ENCODE peak calls at places on chromosomes 2 and 18, in nine cellular contexts. One of them, this sample, is unnamed.
A peak's percentile ranks its signal among the peaks of the same experiment; 100 is the strongest.

GRCh38 chr2:172408143-172408766 is 19.1 kb upstream of the ITGA6 start:
- DNase-seq in AG08395: no peak
- DNase-seq in CD4-positive, alpha-beta memory T cell: no peak
- DNase-seq in stimulated activated CD4-positive, alpha-beta T cell treated with anti-CD3 and anti-CD28 coated beads, Interleukin-4, amount 100 ng/mL, for 4 hours: no peak
- DNase-seq in NCI-H345: peak; percentile 93
- DNase-seq in IMR-90: no peak
- DNase-seq in heart left ventricle: no peak
- DNase-seq in SHP77: peak; percentile 21
- DNase-seq in mucosa of descending colon: no peak
- DNase-seq in this sample: no peak

GRCh38 chr2:110820128-110820527 is 87.8 kb downstream of the ACOXL start:
- DNase-seq in AG08395: no peak
- DNase-seq in CD4-positive, alpha-beta memory T cell: no peak
- DNase-seq in stimulated activated CD4-positive, alpha-beta T cell treated with anti-CD3 and anti-CD28 coated beads, Interleukin-4, amount 100 ng/mL, for 4 hours: no peak
- DNase-seq in NCI-H345: no peak
- DNase-seq in IMR-90: no peak
- DNase-seq in heart left ventricle: no peak
- DNase-seq in SHP77: no peak
- DNase-seq in mucosa of descending colon: no peak
- DNase-seq in this sample: no peak

GRCh38 chr2:144390424-144391020 is 129.4 kb downstream of the ZEB2 start:
- DNase-seq in AG08395: peak; percentile 38
- DNase-seq in CD4-positive, alpha-beta memory T cell: no peak
- DNase-seq in stimulated activated CD4-positive, alpha-beta T cell treated with anti-CD3 and anti-CD28 coated beads, Interleukin-4, amount 100 ng/mL, for 4 hours: no peak
- DNase-seq in NCI-H345: no peak
- DNase-seq in IMR-90: peak; percentile 57
- DNase-seq in heart left ventricle: no peak
- DNase-seq in SHP77: no peak
- DNase-seq in mucosa of descending colon: no peak
- DNase-seq in this sample: no peak

GRCh38 chr2:233209117-233209977 is 42.1 kb upstream of the ATG16L1 start:
- DNase-seq in AG08395: no peak
- DNase-seq in CD4-positive, alpha-beta memory T cell: no peak
- DNase-seq in stimulated activated CD4-positive, alpha-beta T cell treated with anti-CD3 and anti-CD28 coated beads, Interleukin-4, amount 100 ng/mL, for 4 hours: no peak
- DNase-seq in NCI-H345: peak; percentile 24
- DNase-seq in IMR-90: peak; percentile 25
- DNase-seq in heart left ventricle: no peak
- DNase-seq in SHP77: no peak
- DNase-seq in mucosa of descending colon: no peak
- DNase-seq in this sample: no peak

GRCh38 chr18:37712776-37713175 is 147.2 kb upstream of the CELF4 start:
- DNase-seq in AG08395: no peak
- DNase-seq in CD4-positive, alpha-beta memory T cell: no peak
- DNase-seq in stimulated activated CD4-positive, alpha-beta T cell treated with anti-CD3 and anti-CD28 coated beads, Interleukin-4, amount 100 ng/mL, for 4 hours: no peak
- DNase-seq in NCI-H345: no peak
- DNase-seq in IMR-90: no peak
- DNase-seq in heart left ventricle: no peak
- DNase-seq in SHP77: no peak
- DNase-seq in mucosa of descending colon: no peak
- DNase-seq in this sample: no peak

GRCh38 chr2:120132691-120133090 is 90.5 kb downstream of the TMEM185B start:
- DNase-seq in AG08395: no peak
- DNase-seq in CD4-positive, alpha-beta memory T cell: no peak
- DNase-seq in stimulated activated CD4-positive, alpha-beta T cell treated with anti-CD3 and anti-CD28 coated beads, Interleukin-4, amount 100 ng/mL, for 4 hours: no peak
- DNase-seq in NCI-H345: no peak
- DNase-seq in IMR-90: no peak
- DNase-seq in heart left ventricle: no peak
- DNase-seq in SHP77: no peak
- DNase-seq in mucosa of descending colon: no peak
- DNase-seq in this sample: no peak

GRCh38 chr2:78318275-78318674 is 707.2 kb upstream of the REG3G start:
- DNase-seq in AG08395: no peak
- DNase-seq in CD4-positive, alpha-beta memory T cell: no peak
- DNase-seq in stimulated activated CD4-positive, alpha-beta T cell treated with anti-CD3 and anti-CD28 coated beads, Interleukin-4, amount 100 ng/mL, for 4 hours: no peak
- DNase-seq in NCI-H345: no peak
- DNase-seq in IMR-90: no peak
- DNase-seq in heart left ventricle: no peak
- DNase-seq in SHP77: no peak
- DNase-seq in mucosa of descending colon: no peak
- DNase-seq in this sample: no peak

GRCh38 chr18:79136742-79137141 is 67.5 kb downstream of the ATP9B start:
- DNase-seq in AG08395: no peak
- DNase-seq in CD4-positive, alpha-beta memory T cell: no peak
- DNase-seq in stimulated activated CD4-positive, alpha-beta T cell treated with anti-CD3 and anti-CD28 coated beads, Interleukin-4, amount 100 ng/mL, for 4 hours: no peak
- DNase-seq in NCI-H345: no peak
- DNase-seq in IMR-90: no peak
- DNase-seq in heart left ventricle: no peak
- DNase-seq in SHP77: no peak
- DNase-seq in mucosa of descending colon: no peak
- DNase-seq in this sample: peak; percentile 9

GRCh38 chr2:31138037-31138962 is at the start of gene GALNT14:
- DNase-seq in AG08395: peak; percentile 63
- DNase-seq in CD4-positive, alpha-beta memory T cell: no peak
- DNase-seq in stimulated activated CD4-positive, alpha-beta T cell treated with anti-CD3 and anti-CD28 coated beads, Interleukin-4, amount 100 ng/mL, for 4 hours: peak; percentile 7
- DNase-seq in NCI-H345: peak; percentile 65
- DNase-seq in IMR-90: peak; percentile 7
- DNase-seq in heart left ventricle: peak; percentile 77
- DNase-seq in SHP77: no peak
- DNase-seq in mucosa of descending colon: peak; percentile 50
- DNase-seq in this sample: no peak

GRCh38 chr2:169462896-169463695 is 16.2 kb upstream of the BBS5 start:
- DNase-seq in AG08395: peak; percentile 61
- DNase-seq in CD4-positive, alpha-beta memory T cell: no peak
- DNase-seq in stimulated activated CD4-positive, alpha-beta T cell treated with anti-CD3 and anti-CD28 coated beads, Interleukin-4, amount 100 ng/mL, for 4 hours: no peak
- DNase-seq in NCI-H345: no peak
- DNase-seq in IMR-90: peak; percentile 89
- DNase-seq in heart left ventricle: no peak
- DNase-seq in SHP77: no peak
- DNase-seq in mucosa of descending colon: no peak
- DNase-seq in this sample: no peak

GRCh38 chr2:239035361-239035814 is 187.5 kb downstream of the TWIST2 start:
- DNase-seq in AG08395: peak; percentile 88
- DNase-seq in CD4-positive, alpha-beta memory T cell: peak; percentile 63
- DNase-seq in stimulated activated CD4-positive, alpha-beta T cell treated with anti-CD3 and anti-CD28 coated beads, Interleukin-4, amount 100 ng/mL, for 4 hours: peak; percentile 37
- DNase-seq in NCI-H345: peak; percentile 52
- DNase-seq in IMR-90: no peak
- DNase-seq in heart left ventricle: peak; percentile 81
- DNase-seq in SHP77: peak; percentile 7
- DNase-seq in mucosa of descending colon: peak; percentile 76
- DNase-seq in this sample: no peak

GRCh38 chr2:108942231-108943066 is 46.6 kb downstream of the EDAR start:
- DNase-seq in AG08395: no peak
- DNase-seq in CD4-positive, alpha-beta memory T cell: no peak
- DNase-seq in stimulated activated CD4-positive, alpha-beta T cell treated with anti-CD3 and anti-CD28 coated beads, Interleukin-4, amount 100 ng/mL, for 4 hours: no peak
- DNase-seq in NCI-H345: no peak
- DNase-seq in IMR-90: no peak
- DNase-seq in heart left ventricle: no peak
- DNase-seq in SHP77: no peak
- DNase-seq in mucosa of descending colon: no peak
- DNase-seq in this sample: no peak

GRCh38 chr2:138485019-138485418 is 16.6 kb upstream of the SPOPL start:
- DNase-seq in AG08395: no peak
- DNase-seq in CD4-positive, alpha-beta memory T cell: no peak
- DNase-seq in stimulated activated CD4-positive, alpha-beta T cell treated with anti-CD3 and anti-CD28 coated beads, Interleukin-4, amount 100 ng/mL, for 4 hours: no peak
- DNase-seq in NCI-H345: no peak
- DNase-seq in IMR-90: no peak
- DNase-seq in heart left ventricle: no peak
- DNase-seq in SHP77: no peak
- DNase-seq in mucosa of descending colon: no peak
- DNase-seq in this sample: no peak

GRCh38 chr2:219018726-219019125 is 22.6 kb downstream of the CFAP65 start:
- DNase-seq in AG08395: no peak
- DNase-seq in CD4-positive, alpha-beta memory T cell: no peak
- DNase-seq in stimulated activated CD4-positive, alpha-beta T cell treated with anti-CD3 and anti-CD28 coated beads, Interleukin-4, amount 100 ng/mL, for 4 hours: no peak
- DNase-seq in NCI-H345: no peak
- DNase-seq in IMR-90: no peak
- DNase-seq in heart left ventricle: no peak
- DNase-seq in SHP77: no peak
- DNase-seq in mucosa of descending colon: peak; percentile 7
- DNase-seq in this sample: no peak

GRCh38 chr2:68839260-68839833 is 31.9 kb downstream of the BMP10 start:
- DNase-seq in AG08395: peak; percentile 20
- DNase-seq in CD4-positive, alpha-beta memory T cell: peak; percentile 19
- DNase-seq in stimulated activated CD4-positive, alpha-beta T cell treated with anti-CD3 and anti-CD28 coated beads, Interleukin-4, amount 100 ng/mL, for 4 hours: peak; percentile 17
- DNase-seq in NCI-H345: no peak
- DNase-seq in IMR-90: no peak
- DNase-seq in heart left ventricle: no peak
- DNase-seq in SHP77: no peak
- DNase-seq in mucosa of descending colon: no peak
- DNase-seq in this sample: no peak

GRCh38 chr2:159185401-159186130 is 100.9 kb downstream of the WDSUB1 start:
- DNase-seq in AG08395: peak; percentile 72
- DNase-seq in CD4-positive, alpha-beta memory T cell: no peak
- DNase-seq in stimulated activated CD4-positive, alpha-beta T cell treated with anti-CD3 and anti-CD28 coated beads, Interleukin-4, amount 100 ng/mL, for 4 hours: no peak
- DNase-seq in NCI-H345: no peak
- DNase-seq in IMR-90: peak; percentile 58
- DNase-seq in heart left ventricle: no peak
- DNase-seq in SHP77: no peak
- DNase-seq in mucosa of descending colon: no peak
- DNase-seq in this sample: peak; percentile 86

GRCh38 chr2:7517122-7517487 is 599.9 kb downstream of the RNF144A start:
- DNase-seq in AG08395: peak; percentile 28
- DNase-seq in CD4-positive, alpha-beta memory T cell: peak; percentile 37
- DNase-seq in stimulated activated CD4-positive, alpha-beta T cell treated with anti-CD3 and anti-CD28 coated beads, Interleukin-4, amount 100 ng/mL, for 4 hours: no peak
- DNase-seq in NCI-H345: no peak
- DNase-seq in IMR-90: no peak
- DNase-seq in heart left ventricle: no peak
- DNase-seq in SHP77: no peak
- DNase-seq in mucosa of descending colon: no peak
- DNase-seq in this sample: peak; percentile 7

This sample was measured in Jurkat, Clone E6-1.